ENCODE peak calls at places on chromosomes 16 and 17, in four cellular contexts. One of them, this sample, is unnamed.

GRCh38 chr17:38942641-38943040 is 17.2 kb downstream of the LASP1NB start:
- DNase-seq in thoracic aorta: no peak
- DNase-seq in A172: no peak
- DNase-seq in ascending aorta: no peak
- DNase-seq in this sample: no peak

GRCh38 chr16:85090166-85090565 is 22.1 kb downstream of the CIBAR2 start:
- DNase-seq in thoracic aorta: no peak
- DNase-seq in A172: no peak
- DNase-seq in ascending aorta: no peak
- DNase-seq in this sample: no peak

GRCh38 chr16:88533945-88534641 is 36.1 kb upstream of the ZC3H18 start:
- DNase-seq in thoracic aorta: no peak
- DNase-seq in A172: no peak
- DNase-seq in ascending aorta: peak; percentile 85
- DNase-seq in this sample: peak; percentile 56

GRCh38 chr17:27506348-27507218 is 50.3 kb downstream of the KSR1 start:
- DNase-seq in thoracic aorta: no peak
- DNase-seq in A172: peak; percentile 45
- DNase-seq in ascending aorta: no peak
- DNase-seq in this sample: no peak

GRCh38 chr17:82534401-82534812 is 14.9 kb downstream of the FOXK2 start:
- DNase-seq in thoracic aorta: no peak
- DNase-seq in A172: no peak
- DNase-seq in ascending aorta: no peak
- DNase-seq in this sample: no peak

GRCh38 chr16:2719328-2720062 is 529 bp downstream of the PRSS27 start:
- DNase-seq in thoracic aorta: no peak
- DNase-seq in A172: no peak
- DNase-seq in ascending aorta: no peak
- DNase-seq in this sample: peak; percentile 53

GRCh38 chr17:48358203-48358602 is 71.8 kb downstream of the SKAP1 start:
- DNase-seq in thoracic aorta: no peak
- DNase-seq in A172: no peak
- DNase-seq in ascending aorta: no peak
- DNase-seq in this sample: no peak

GRCh38 chr17:75059369-75060345 is 12.6 kb downstream of the KCTD2 start:
- DNase-seq in thoracic aorta: no peak
- DNase-seq in A172: peak; percentile 38
- DNase-seq in ascending aorta: no peak
- DNase-seq in this sample: no peak

GRCh38 chr17:75087558-75088453 is at the start of gene SLC16A5:
- DNase-seq in thoracic aorta: no peak
- DNase-seq in A172: no peak
- DNase-seq in ascending aorta: peak; percentile 86
- DNase-seq in this sample: peak; percentile 83

GRCh38 chr17:40095944-40096791 is 4.2 kb downstream of the NR1D1 start:
- DNase-seq in thoracic aorta: no peak
- DNase-seq in A172: peak; percentile 46
- DNase-seq in ascending aorta: peak; percentile 82
- DNase-seq in this sample: no peak

GRCh38 chr16:4915226-4915761 is 21.7 kb downstream of the PPL start:
- DNase-seq in thoracic aorta: no peak
- DNase-seq in A172: peak; percentile 97
- DNase-seq in ascending aorta: no peak
- DNase-seq in this sample: no peak

GRCh38 chr16:31713945-31714898 is 159.4 kb upstream of the ZNF267 start:
- DNase-seq in thoracic aorta: no peak
- DNase-seq in A172: no peak
- DNase-seq in ascending aorta: no peak
- DNase-seq in this sample: peak; percentile 57

GRCh38 chr16:70685938-70686375 is at the start of gene MTSS2:
- DNase-seq in thoracic aorta: peak; percentile 55
- DNase-seq in A172: peak; percentile 72
- DNase-seq in ascending aorta: peak; percentile 90
- DNase-seq in this sample: peak; percentile 83

GRCh38 chr17:36885761-36886365 is 51.4 kb upstream of the LHX1 start:
- DNase-seq in thoracic aorta: no peak
- DNase-seq in A172: peak; percentile 47
- DNase-seq in ascending aorta: no peak
- DNase-seq in this sample: no peak

GRCh38 chr16:749010-749409 is 8.2 kb upstream of the CIAO3 start:
- DNase-seq in thoracic aorta: no peak
- DNase-seq in A172: no peak
- DNase-seq in ascending aorta: no peak
- DNase-seq in this sample: no peak

GRCh38 chr17:79970576-79971068 is 65.0 kb downstream of the TBC1D16 start:
- DNase-seq in thoracic aorta: no peak
- DNase-seq in A172: peak; percentile 30
- DNase-seq in ascending aorta: no peak
- DNase-seq in this sample: peak; percentile 65

GRCh38 chr16:3118204-3118790 is 5.9 kb downstream of the ZNF205 start:
- DNase-seq in thoracic aorta: no peak
- DNase-seq in A172: no peak
- DNase-seq in ascending aorta: no peak
- DNase-seq in this sample: no peak

GRCh38 chr17:34990921-34991365 is 10.6 kb downstream of the LIG3 start:
- DNase-seq in thoracic aorta: no peak
- DNase-seq in A172: no peak
- DNase-seq in ascending aorta: no peak
- DNase-seq in this sample: peak; percentile 82

GRCh38 chr16:58814348-58814801 is 80.3 kb upstream of the GOT2 start:
- DNase-seq in thoracic aorta: no peak
- DNase-seq in A172: peak; percentile 11
- DNase-seq in ascending aorta: no peak
- DNase-seq in this sample: peak; percentile 46

GRCh38 chr16:23227529-23227928 is 45.0 kb downstream of the SCNN1G start:
- DNase-seq in thoracic aorta: no peak
- DNase-seq in A172: peak; percentile 10
- DNase-seq in ascending aorta: no peak
- DNase-seq in this sample: no peak

GRCh38 chr17:76811028-76811427 is 57.2 kb upstream of the MGAT5B start:
- DNase-seq in thoracic aorta: no peak
- DNase-seq in A172: no peak
- DNase-seq in ascending aorta: no peak
- DNase-seq in this sample: no peak

GRCh38 chr16:66054095-66054494 is 312.4 kb upstream of the CDH5 start:
- DNase-seq in thoracic aorta: no peak
- DNase-seq in A172: no peak
- DNase-seq in ascending aorta: no peak
- DNase-seq in this sample: no peak

GRCh38 chr17:28901866-28902818 is 737 bp downstream of the DHRS13 start:
- DNase-seq in thoracic aorta: no peak
- DNase-seq in A172: no peak
- DNase-seq in ascending aorta: peak; percentile 67
- DNase-seq in this sample: peak; percentile 44

GRCh38 chr16:67179421-67180080 is 4.2 kb downstream of the MATCAP1 start:
- DNase-seq in thoracic aorta: no peak
- DNase-seq in A172: no peak
- DNase-seq in ascending aorta: no peak
- DNase-seq in this sample: no peak

GRCh38 chr16:86049641-86050040 is 150.7 kb downstream of the IRF8 start:
- DNase-seq in thoracic aorta: no peak
- DNase-seq in A172: no peak
- DNase-seq in ascending aorta: no peak
- DNase-seq in this sample: no peak

GRCh38 chr17:44801880-44802279 is 28.2 kb downstream of the GJC1 start:
- DNase-seq in thoracic aorta: no peak
- DNase-seq in A172: no peak
- DNase-seq in ascending aorta: no peak
- DNase-seq in this sample: no peak

GRCh38 chr16:35560637-35560984 is 2101.2 kb downstream of the TP53TG3F start:
- DNase-seq in thoracic aorta: no peak
- DNase-seq in A172: no peak
- DNase-seq in ascending aorta: no peak
- DNase-seq in this sample: no peak

GRCh38 chr17:6080711-6081430 is 10.7 kb downstream of the WSCD1 start:
- DNase-seq in thoracic aorta: no peak
- DNase-seq in A172: no peak
- DNase-seq in ascending aorta: no peak
- DNase-seq in this sample: no peak

GRCh38 chr17:40530988-40531971 is 29.9 kb upstream of the TNS4 start:
- DNase-seq in thoracic aorta: no peak
- DNase-seq in A172: no peak
- DNase-seq in ascending aorta: peak; percentile 33
- DNase-seq in this sample: no peak

GRCh38 chr17:47717261-47717697 is 15.8 kb upstream of the TBX21 start:
- DNase-seq in thoracic aorta: no peak
- DNase-seq in A172: no peak
- DNase-seq in ascending aorta: no peak
- DNase-seq in this sample: peak; percentile 35

GRCh38 chr16:27259710-27260109 is 8.9 kb downstream of the NSMCE1 start:
- DNase-seq in thoracic aorta: no peak
- DNase-seq in A172: no peak
- DNase-seq in ascending aorta: no peak
- DNase-seq in this sample: no peak

GRCh38 chr16:51404386-51404785 is 253.3 kb upstream of the SALL1 start:
- DNase-seq in thoracic aorta: no peak
- DNase-seq in A172: no peak
- DNase-seq in ascending aorta: no peak
- DNase-seq in this sample: no peak

This sample was measured in body of pancreas.